ENCODE peak calls at places on chromosomes 13 and 19, in six cellular contexts. One of them, this sample, is unnamed. For H3K4me1, the result is how much of the 10 kb centered on the place peaks cover.

GRCh38 chr13:113539822-113540221 is 44.7 kb upstream of the TFDP1 start:
- DNase-seq in suprapubic skin: no peak
- DNase-seq in stomach: no peak
- DNase-seq in endothelial cell of umbilical vein: no peak
- DNase-seq in SK-N-SH: no peak
- DNase-seq in GM23338: no peak
- DNase-seq in this sample: no peak

GRCh38 chr13:60788156-60788829 is 391.3 kb downstream of the TDRD3 start:
- DNase-seq in suprapubic skin: peak
- DNase-seq in stomach: no peak
- DNase-seq in endothelial cell of umbilical vein: no peak
- DNase-seq in SK-N-SH: no peak
- DNase-seq in GM23338: no peak
- DNase-seq in this sample: no peak

GRCh38 chr13:27283906-27284523 is 13.4 kb downstream of the RASL11A start:
- DNase-seq in suprapubic skin: no peak
- DNase-seq in stomach: no peak
- DNase-seq in endothelial cell of umbilical vein: peak
- DNase-seq in SK-N-SH: peak
- DNase-seq in GM23338: no peak
- DNase-seq in this sample: no peak

GRCh38 chr19:33245948-33246728 is 20.5 kb upstream of the SLC7A10 start:
- DNase-seq in suprapubic skin: no peak
- DNase-seq in stomach: no peak
- DNase-seq in endothelial cell of umbilical vein: no peak
- DNase-seq in SK-N-SH: peak
- DNase-seq in GM23338: peak
- DNase-seq in this sample: no peak

GRCh38 chr19:7602935-7603497 is 7.4 kb downstream of the CAMSAP3 start:
- DNase-seq in suprapubic skin: no peak
- DNase-seq in stomach: no peak
- DNase-seq in endothelial cell of umbilical vein: no peak
- DNase-seq in SK-N-SH: peak
- DNase-seq in GM23338: no peak
- DNase-seq in this sample: no peak

GRCh38 chr13:59623516-59623915 is 540.2 kb downstream of the DIAPH3 start:
- DNase-seq in suprapubic skin: no peak
- DNase-seq in stomach: no peak
- DNase-seq in endothelial cell of umbilical vein: no peak
- DNase-seq in SK-N-SH: no peak
- DNase-seq in GM23338: peak
- DNase-seq in this sample: no peak

GRCh38 chr13:110509971-110510786 is 51.3 kb downstream of the RAB20 start:
- DNase-seq in suprapubic skin: no peak
- DNase-seq in stomach: no peak
- DNase-seq in endothelial cell of umbilical vein: no peak
- DNase-seq in SK-N-SH: no peak
- DNase-seq in GM23338: no peak
- DNase-seq in this sample: no peak

GRCh38 chr13:51995677-51996551 is 15.3 kb downstream of the ATP7B start:
- DNase-seq in suprapubic skin: no peak
- DNase-seq in stomach: peak
- DNase-seq in endothelial cell of umbilical vein: peak
- DNase-seq in SK-N-SH: no peak
- DNase-seq in GM23338: peak
- DNase-seq in this sample: peak

GRCh38 chr19:18697680-18698079 is 14.2 kb downstream of the CRTC1 start:
- DNase-seq in suprapubic skin: no peak
- DNase-seq in stomach: peak
- DNase-seq in endothelial cell of umbilical vein: no peak
- DNase-seq in SK-N-SH: no peak
- DNase-seq in GM23338: no peak
- DNase-seq in this sample: peak

GRCh38 chr19:49064768-49065611 is at the start of gene NTF4:
- DNase-seq in suprapubic skin: no peak
- DNase-seq in stomach: peak
- DNase-seq in endothelial cell of umbilical vein: no peak
- DNase-seq in SK-N-SH: peak
- DNase-seq in GM23338: peak
- DNase-seq in this sample: peak

GRCh38 chr13:46648166-46648607 is 95.2 kb downstream of the LRCH1 start:
- DNase-seq in suprapubic skin: no peak
- DNase-seq in stomach: peak
- DNase-seq in endothelial cell of umbilical vein: no peak
- DNase-seq in SK-N-SH: no peak
- DNase-seq in GM23338: peak
- DNase-seq in this sample: no peak

GRCh38 chr13:37074703-37075102 is 15.2 kb upstream of the SUPT20H start:
- DNase-seq in suprapubic skin: no peak
- DNase-seq in stomach: no peak
- DNase-seq in endothelial cell of umbilical vein: peak
- DNase-seq in SK-N-SH: peak
- DNase-seq in GM23338: peak
- DNase-seq in this sample: no peak

GRCh38 chr13:41231786-41232185 is 31.6 kb downstream of the MTRF1 start:
- DNase-seq in suprapubic skin: no peak
- DNase-seq in stomach: peak
- DNase-seq in endothelial cell of umbilical vein: peak
- DNase-seq in SK-N-SH: no peak
- DNase-seq in GM23338: no peak
- DNase-seq in this sample: no peak

GRCh38 chr13:70098669-70099068 is 9.0 kb upstream of the ATXN8OS start:
- DNase-seq in suprapubic skin: no peak
- DNase-seq in stomach: no peak
- DNase-seq in endothelial cell of umbilical vein: peak
- DNase-seq in SK-N-SH: peak
- DNase-seq in GM23338: peak
- DNase-seq in this sample: no peak

GRCh38 chr13:101700598-101700997 is 248.1 kb downstream of the ITGBL1 start:
- DNase-seq in suprapubic skin: no peak
- DNase-seq in stomach: no peak
- DNase-seq in endothelial cell of umbilical vein: peak
- DNase-seq in SK-N-SH: no peak
- DNase-seq in GM23338: no peak
- DNase-seq in this sample: peak

GRCh38 chr19:55253842-55254624 is 4.8 kb downstream of the PPP6R1 start:
- DNase-seq in suprapubic skin: no peak
- DNase-seq in stomach: peak
- DNase-seq in endothelial cell of umbilical vein: peak
- DNase-seq in SK-N-SH: no peak
- DNase-seq in GM23338: peak
- DNase-seq in this sample: no peak

GRCh38 chr13:83881917-83882625 is at the start of gene SLITRK1:
- DNase-seq in suprapubic skin: no peak
- DNase-seq in stomach: no peak
- DNase-seq in endothelial cell of umbilical vein: no peak
- DNase-seq in SK-N-SH: peak
- DNase-seq in GM23338: peak
- DNase-seq in this sample: no peak

GRCh38 chr19:49875801-49876421 is 1.2 kb downstream of the AKT1S1 start:
- DNase-seq in suprapubic skin: peak
- DNase-seq in stomach: no peak
- DNase-seq in endothelial cell of umbilical vein: peak
- DNase-seq in SK-N-SH: peak
- DNase-seq in GM23338: peak
- DNase-seq in this sample: peak

GRCh38 chr13:106505295-106505694 is 30.2 kb downstream of the EFNB2 start:
- DNase-seq in suprapubic skin: no peak
- DNase-seq in stomach: no peak
- DNase-seq in endothelial cell of umbilical vein: no peak
- DNase-seq in SK-N-SH: no peak
- DNase-seq in GM23338: no peak
- DNase-seq in this sample: no peak

GRCh38 chr13:75643693-75644092 is 7.6 kb downstream of the LMO7 start:
- DNase-seq in suprapubic skin: no peak
- DNase-seq in stomach: no peak
- DNase-seq in endothelial cell of umbilical vein: no peak
- DNase-seq in SK-N-SH: no peak
- DNase-seq in GM23338: no peak
- DNase-seq in this sample: no peak

GRCh38 chr19:45876411-45877197 is 9.3 kb downstream of the IRF2BP1 start:
- DNase-seq in suprapubic skin: no peak
- DNase-seq in stomach: peak
- DNase-seq in endothelial cell of umbilical vein: peak
- DNase-seq in SK-N-SH: peak
- DNase-seq in GM23338: peak
- DNase-seq in this sample: peak

GRCh38 chr13:32262165-32262564 is 53.0 kb downstream of the ZAR1L start:
- DNase-seq in suprapubic skin: no peak
- DNase-seq in stomach: no peak
- DNase-seq in endothelial cell of umbilical vein: no peak
- DNase-seq in SK-N-SH: no peak
- DNase-seq in GM23338: no peak
- DNase-seq in this sample: no peak

GRCh38 chr19:344625-345319 is at the start of gene MIER2:
- DNase-seq in suprapubic skin: peak
- DNase-seq in stomach: peak
- DNase-seq in endothelial cell of umbilical vein: peak
- DNase-seq in SK-N-SH: peak
- DNase-seq in GM23338: peak
- DNase-seq in this sample: peak
- TF ChIP-seq POLR2AphosphoS5 in suprapubic skin: no peak
- TF ChIP-seq POLR2AphosphoS5 in stomach: peak
- TF ChIP-seq POLR2AphosphoS5 in endothelial cell of umbilical vein: peak
- TF ChIP-seq POLR2AphosphoS5 in SK-N-SH: no peak
- TF ChIP-seq POLR2AphosphoS5 in GM23338: peak
- TF ChIP-seq POLR2AphosphoS5 in this sample: peak

GRCh38 chr19:12789904-12790619 is 1.2 kb upstream of the JUNB start:
- DNase-seq in suprapubic skin: peak
- DNase-seq in stomach: peak
- DNase-seq in endothelial cell of umbilical vein: peak
- DNase-seq in SK-N-SH: peak
- DNase-seq in GM23338: peak
- DNase-seq in this sample: peak
- H3K4me1 ChIP-seq in suprapubic skin: half or more
- H3K4me1 ChIP-seq in stomach: half or more
- H3K4me1 ChIP-seq in endothelial cell of umbilical vein: under half
- H3K4me1 ChIP-seq in SK-N-SH: under half
- H3K4me1 ChIP-seq in GM23338: under half
- H3K4me1 ChIP-seq in this sample: under half

GRCh38 chr19:17266589-17266974 is 661 bp upstream of the BABAM1 start:
- DNase-seq in suprapubic skin: no peak
- DNase-seq in stomach: no peak
- DNase-seq in endothelial cell of umbilical vein: no peak
- DNase-seq in SK-N-SH: no peak
- DNase-seq in GM23338: peak
- DNase-seq in this sample: no peak

GRCh38 chr19:17263712-17264640 is 569 bp downstream of the USHBP1 start:
- DNase-seq in suprapubic skin: no peak
- DNase-seq in stomach: no peak
- DNase-seq in endothelial cell of umbilical vein: no peak
- DNase-seq in SK-N-SH: no peak
- DNase-seq in GM23338: no peak
- DNase-seq in this sample: no peak

GRCh38 chr19:17262557-17262956 is 2.0 kb downstream of the USHBP1 start:
- DNase-seq in suprapubic skin: no peak
- DNase-seq in stomach: no peak
- DNase-seq in endothelial cell of umbilical vein: no peak
- DNase-seq in SK-N-SH: no peak
- DNase-seq in GM23338: no peak
- DNase-seq in this sample: no peak

GRCh38 chr19:17266026-17266425 is 1.2 kb upstream of the BABAM1 start:
- DNase-seq in suprapubic skin: no peak
- DNase-seq in stomach: no peak
- DNase-seq in endothelial cell of umbilical vein: no peak
- DNase-seq in SK-N-SH: no peak
- DNase-seq in GM23338: no peak
- DNase-seq in this sample: no peak

GRCh38 chr19:17264641-17264979 is at the start of gene USHBP1:
- DNase-seq in suprapubic skin: no peak
- DNase-seq in stomach: no peak
- DNase-seq in endothelial cell of umbilical vein: peak
- DNase-seq in SK-N-SH: no peak
- DNase-seq in GM23338: peak
- DNase-seq in this sample: no peak
- H3K27ac ChIP-seq in suprapubic skin: peak
- H3K27ac ChIP-seq in stomach: peak
- H3K27ac ChIP-seq in endothelial cell of umbilical vein: peak
- H3K27ac ChIP-seq in SK-N-SH: no peak
- H3K27ac ChIP-seq in GM23338: peak
- H3K27ac ChIP-seq in this sample: no peak

GRCh38 chr19:16260794-16261161 is 63.1 kb downstream of the AP1M1 start:
- DNase-seq in suprapubic skin: no peak
- DNase-seq in stomach: no peak
- DNase-seq in endothelial cell of umbilical vein: no peak
- DNase-seq in SK-N-SH: no peak
- DNase-seq in GM23338: no peak
- DNase-seq in this sample: no peak

GRCh38 chr19:16257509-16258002 is 59.8 kb downstream of the AP1M1 start:
- DNase-seq in suprapubic skin: no peak
- DNase-seq in stomach: no peak
- DNase-seq in endothelial cell of umbilical vein: no peak
- DNase-seq in SK-N-SH: no peak
- DNase-seq in GM23338: no peak
- DNase-seq in this sample: no peak

GRCh38 chr19:16259385-16260159 is 61.9 kb downstream of the AP1M1 start:
- DNase-seq in suprapubic skin: no peak
- DNase-seq in stomach: no peak
- DNase-seq in endothelial cell of umbilical vein: no peak
- DNase-seq in SK-N-SH: no peak
- DNase-seq in GM23338: no peak
- DNase-seq in this sample: no peak

GRCh38 chr19:16260160-16260793 is 62.6 kb downstream of the AP1M1 start:
- DNase-seq in suprapubic skin: no peak
- DNase-seq in stomach: no peak
- DNase-seq in endothelial cell of umbilical vein: no peak
- DNase-seq in SK-N-SH: no peak
- DNase-seq in GM23338: no peak
- DNase-seq in this sample: no peak

DNA sequence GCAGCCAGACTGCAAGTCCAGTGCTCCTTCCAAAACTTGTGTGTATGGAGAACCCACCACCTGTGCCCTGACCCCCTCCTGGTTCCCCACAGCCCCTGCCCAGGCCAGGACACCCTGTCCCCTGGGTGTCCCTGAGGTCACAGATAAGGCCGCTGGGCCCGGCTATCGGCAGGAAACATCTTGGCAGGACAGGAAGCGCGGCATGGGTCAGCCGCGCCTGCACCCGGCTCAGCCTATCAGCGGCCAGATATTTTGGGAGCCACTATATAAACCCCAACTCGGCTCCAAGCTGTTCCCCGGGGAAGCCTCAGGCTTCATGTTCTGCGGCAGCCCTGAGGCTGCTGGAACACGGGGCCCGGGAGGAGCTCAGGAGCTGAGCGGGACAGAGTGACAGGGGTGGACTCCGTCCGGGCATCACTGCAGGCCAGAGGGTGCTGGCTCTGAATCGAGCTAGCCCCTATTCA is 60.8 kb downstream of the AP1M1 start:
- DNase-seq in suprapubic skin: peak
- DNase-seq in stomach: peak
- DNase-seq in endothelial cell of umbilical vein: peak
- DNase-seq in SK-N-SH: peak
- DNase-seq in GM23338: no peak
- DNase-seq in this sample: no peak
- TF ChIP-seq POLR2AphosphoS5 in suprapubic skin: peak
- TF ChIP-seq POLR2AphosphoS5 in stomach: peak
- TF ChIP-seq POLR2AphosphoS5 in endothelial cell of umbilical vein: peak
- TF ChIP-seq POLR2AphosphoS5 in SK-N-SH: no peak
- TF ChIP-seq POLR2AphosphoS5 in GM23338: no peak
- TF ChIP-seq POLR2AphosphoS5 in this sample: peak

GRCh38 chr13:23703241-23703640 is 133.0 kb downstream of the TNFRSF19 start:
- DNase-seq in suprapubic skin: no peak
- DNase-seq in stomach: no peak
- DNase-seq in endothelial cell of umbilical vein: peak
- DNase-seq in SK-N-SH: no peak
- DNase-seq in GM23338: no peak
- DNase-seq in this sample: no peak
- H3K4me1 ChIP-seq in suprapubic skin: under half
- H3K4me1 ChIP-seq in stomach: under half
- H3K4me1 ChIP-seq in endothelial cell of umbilical vein: under half
- H3K4me1 ChIP-seq in SK-N-SH: under half
- H3K4me1 ChIP-seq in GM23338: under half
- H3K4me1 ChIP-seq in this sample: under half

This sample was measured in prostate gland.